ENCODE peak calls at places on chromosome 4, in seven cellular contexts. V, W, M, F, U, J and Q are unnamed samples. For H3K27me3, the result is how much of the 10 kb centered on the place peaks cover.

GRCh38 chr4:107999932-108000539 is 10.3 kb downstream of the HADH start:
- DNase-seq in V (no peak), U (no peak), M (no peak), J (no peak), F (no peak), W (no peak), Q (no peak)

GRCh38 chr4:14000091-14000814 is 372.7 kb upstream of the BOD1L1 start:
- DNase-seq in W (no peak), V (no peak), J (no peak), U (no peak), M (no peak), F (no peak), Q (no peak)

GRCh38 chr4:125187221-125187620 is 127.5 kb upstream of the FAT4 start:
- DNase-seq in U (no peak), M (no peak), V (no peak), J (no peak), W (no peak), F (no peak), Q (no peak)

GRCh38 chr4:158020734-158021346 is 152.0 kb downstream of the GASK1B start:
- DNase-seq in F (no peak), J (no peak), V (no peak), M (no peak), W (no peak), U (no peak), Q (no peak)

GRCh38 chr4:113469023-113469390 is 292.5 kb downstream of the CAMK2D start:
- DNase-seq in J (no peak), W (no peak), F (no peak), M (no peak), V (no peak), U (no peak), Q (no peak)

GRCh38 chr4:71608674-71609062 is 175.2 kb downstream of the GC start:
- DNase-seq in V (no peak), M (no peak), U (no peak), F (no peak), W (no peak), J (no peak), Q (no peak)

GRCh38 chr4:105126311-105127153 is 20.1 kb upstream of the TET2 start:
- DNase-seq in V (no peak), M (no peak), U (no peak), F (no peak), J (no peak), W (no peak), Q (no peak)

GRCh38 chr4:142285222-142285583 is 560.9 kb downstream of the INPP4B start:
- DNase-seq in J (no peak), M (no peak), W (no peak), U (no peak), F (no peak), V (no peak), Q (no peak)

GRCh38 chr4:28709821-28710330 is 1849.2 kb downstream of the STIM2 start:
- DNase-seq in V (no peak), W (no peak), U (no peak), M (no peak), J (no peak), F (no peak), Q (no peak)

GRCh38 chr4:96352051-96352517 is 512.2 kb downstream of the PDHA2 start:
- DNase-seq in W (no peak), F (no peak), M (no peak), U (no peak), J (no peak), V (no peak), Q (no peak)

GRCh38 chr4:165378763-165379631 is at the start of gene CPE:
- DNase-seq in U (peak), W (peak), J (peak), F (peak), M (peak), V (peak), Q (peak)
- TF ChIP-seq CTCF in U (no peak), W (no peak), J (peak), F (peak), M (peak), V (no peak), Q (no peak)

DNA sequence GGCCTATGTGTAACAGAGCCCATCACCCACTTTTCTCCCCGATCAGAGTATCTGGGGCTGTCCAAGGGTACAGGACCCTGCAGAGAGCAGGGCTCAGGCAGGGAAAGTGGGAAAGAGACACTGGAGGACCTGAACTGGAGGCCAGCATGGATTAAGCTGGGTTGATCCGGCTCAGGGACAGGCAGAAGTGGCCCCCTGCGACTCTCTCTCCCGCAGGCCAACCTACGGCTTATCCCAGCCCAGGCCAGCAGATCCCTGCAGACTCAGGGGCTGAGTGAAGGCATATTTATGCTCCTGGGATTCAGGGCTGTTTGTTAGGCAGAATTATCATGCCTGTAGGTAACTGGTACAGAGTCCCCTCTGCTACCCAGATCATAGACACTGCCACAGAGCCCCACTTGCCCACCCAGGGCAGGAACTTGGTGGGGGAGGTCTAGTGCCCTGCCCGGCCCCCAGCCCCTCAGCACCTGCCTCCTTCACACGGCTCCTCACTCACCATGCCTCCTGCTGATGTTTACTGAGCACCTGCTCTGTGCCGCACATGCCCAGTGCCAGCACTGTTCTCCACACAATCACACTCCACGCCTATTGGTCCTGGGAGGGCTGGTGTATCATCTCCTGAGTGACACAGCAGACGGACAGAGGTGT is 87.3 kb downstream of the ADRA2C start:
- DNase-seq in J (no peak), W (no peak), V (no peak), F (no peak), U (no peak), M (no peak), Q (no peak)
- H3K27me3 ChIP-seq in J (under half), W (under half), V (under half), F (half or more), U (under half), M (under half), Q (under half)

GRCh38 chr4:106266201-106266600 is 49.8 kb downstream of the TBCK start:
- DNase-seq in V (no peak), M (no peak), F (no peak), W (no peak), U (no peak), J (no peak), Q (no peak)
- H3K27ac ChIP-seq in V (no peak), M (no peak), F (no peak), W (no peak), U (no peak), J (no peak), Q (no peak)

DNA sequence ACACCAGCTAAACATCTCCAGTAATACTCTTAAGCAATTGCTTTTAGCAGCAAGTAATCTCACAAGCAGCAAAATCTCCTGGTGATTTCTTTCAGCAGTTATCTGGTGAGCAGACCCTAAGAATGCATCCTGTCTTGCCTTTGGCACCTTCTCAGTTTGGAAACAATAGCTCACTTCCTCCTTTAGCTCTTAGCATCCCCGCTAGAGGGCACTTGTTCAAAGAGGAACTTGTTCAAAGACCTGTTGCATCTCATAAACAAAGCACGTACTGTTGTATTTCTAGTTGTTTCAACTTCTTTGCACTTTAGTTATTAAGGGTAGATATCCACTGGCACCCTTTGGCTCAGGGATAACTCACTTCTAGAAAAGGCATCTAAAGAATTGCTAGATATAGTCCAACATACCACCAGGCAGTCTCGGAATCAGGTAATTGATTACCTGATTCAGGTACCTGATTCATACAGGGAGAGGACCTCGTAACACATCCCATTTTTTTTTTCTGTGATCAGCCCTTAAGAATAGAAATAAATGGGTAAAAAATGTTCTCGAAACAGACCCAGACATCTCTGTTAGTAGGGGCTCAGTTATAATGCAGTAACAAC is 81.9 kb upstream of the QRFPR start:
- DNase-seq in V (peak), J (peak), M (no peak), W (no peak), F (no peak), U (no peak), Q (no peak)
- TF ChIP-seq CTCF in V (peak), J (peak), M (no peak), W (peak), F (peak), U (peak), Q (peak)

GRCh38 chr4:8727546-8728510 is 135.3 kb downstream of the CPZ start:
- DNase-seq in W (no peak), F (peak), J (peak), M (no peak), U (no peak), V (peak), Q (peak)

GRCh38 chr4:8730159-8730558 is 137.6 kb downstream of the CPZ start:
- DNase-seq in J (peak), U (no peak), V (no peak), F (peak), M (no peak), W (no peak), Q (peak)

GRCh38 chr4:8728536-8729407 is 136.2 kb downstream of the CPZ start:
- DNase-seq in U (no peak), J (peak), V (no peak), M (no peak), F (no peak), W (no peak), Q (peak)

GRCh38 chr4:8730681-8731080 is 138.1 kb downstream of the CPZ start:
- DNase-seq in F (peak), M (no peak), W (no peak), U (no peak), J (peak), V (no peak), Q (no peak)

GRCh38 chr4:8729408-8730149 is 137.0 kb downstream of the CPZ start:
- DNase-seq in W (no peak), J (no peak), V (no peak), F (no peak), M (no peak), U (no peak), Q (peak)
- H3K27me3 ChIP-seq in W (under half), J (under half), V (under half), F (under half), M (under half), U (under half), Q (under half)

GRCh38 chr4:74793757-74794340 is 474 bp downstream of the BTC start:
- DNase-seq in U (no peak), V (peak), M (peak), F (peak), J (peak), W (no peak), Q (no peak)
- H3K27ac ChIP-seq in U (no peak), V (no peak), M (no peak), F (peak), J (peak), W (no peak), Q (no peak)

GRCh38 chr4:129109965-129110824 is 14.2 kb downstream of the C4orf33 start:
- DNase-seq in F (no peak), W (no peak), M (no peak), U (no peak), V (no peak), J (no peak), Q (no peak)

GRCh38 chr4:129113438-129113837 is 17.5 kb downstream of the C4orf33 start:
- DNase-seq in V (no peak), F (no peak), J (no peak), M (no peak), W (no peak), U (no peak), Q (no peak)

GRCh38 chr4:129110931-129111330 is 15.0 kb downstream of the C4orf33 start:
- DNase-seq in J (no peak), U (no peak), M (no peak), W (no peak), F (no peak), V (no peak), Q (no peak)

GRCh38 chr4:129113919-129114318 is 18.0 kb downstream of the C4orf33 start:
- DNase-seq in W (no peak), F (no peak), J (no peak), M (no peak), U (no peak), V (no peak), Q (no peak)

GRCh38 chr4:129111919-129112318 is 16.0 kb downstream of the C4orf33 start:
- DNase-seq in M (no peak), J (no peak), V (no peak), U (no peak), W (no peak), F (no peak), Q (no peak)
- TF ChIP-seq CTCF in M (no peak), J (no peak), V (no peak), U (no peak), W (peak), F (no peak), Q (no peak)

GRCh38 chr4:16000708-16001483 is 37.9 kb upstream of the FGFBP2 start:
- DNase-seq in U (no peak), W (no peak), F (no peak), M (no peak), V (no peak), J (no peak), Q (no peak)

GRCh38 chr4:16001484-16001858 is 38.5 kb upstream of the FGFBP2 start:
- DNase-seq in U (no peak), V (peak), J (peak), W (peak), M (peak), F (peak), Q (peak)

GRCh38 chr4:15990570-15991285 is 27.8 kb upstream of the FGFBP2 start:
- DNase-seq in F (no peak), U (no peak), J (no peak), V (no peak), W (no peak), M (no peak), Q (no peak)

GRCh38 chr4:15996773-15997172 is 33.8 kb upstream of the FGFBP2 start:
- DNase-seq in W (no peak), F (no peak), U (no peak), V (no peak), J (no peak), M (no peak), Q (no peak)

DNA sequence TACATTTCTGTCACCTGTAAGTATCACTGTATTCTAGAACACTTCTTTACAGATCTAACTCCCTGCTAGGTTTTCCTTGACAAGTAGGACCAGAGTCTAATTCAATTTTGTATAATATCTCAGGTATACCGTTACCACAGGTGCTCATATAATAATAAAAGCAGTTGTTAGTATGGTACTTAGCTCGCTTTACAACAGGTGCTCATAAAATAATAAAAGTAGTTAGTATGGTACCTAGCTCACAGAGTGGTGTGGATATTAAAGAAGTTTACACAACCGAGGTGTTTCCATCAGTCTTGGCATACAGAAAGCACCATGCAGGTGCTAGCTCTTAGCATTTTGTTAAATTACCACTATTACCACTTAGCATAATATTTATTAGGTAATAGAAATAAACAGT is 32.9 kb upstream of the FGFBP2 start:
- DNase-seq in U (no peak), M (no peak), F (no peak), V (no peak), J (no peak), W (no peak), Q (no peak)
- H3K27me3 ChIP-seq in U (under half), M (under half), F (under half), V (under half), J (under half), W (under half), Q (under half)

GRCh38 chr4:90171491-90171890 is 44.3 kb downstream of the CCSER1 start:
- DNase-seq in V (no peak), U (no peak), M (no peak), F (no peak), W (no peak), J (no peak), Q (no peak)
- H3K27ac ChIP-seq in V (no peak), U (no peak), M (no peak), F (no peak), W (no peak), J (no peak), Q (no peak)

GRCh38 chr4:19026281-19026680 is 1004.7 kb upstream of the LCORL start:
- DNase-seq in W (no peak), M (no peak), U (no peak), F (no peak), J (no peak), V (no peak), Q (no peak)
- TF ChIP-seq CTCF in W (no peak), M (no peak), U (no peak), F (no peak), J (no peak), V (no peak), Q (no peak)